ENCODE peak calls at places on chromosome 15, in four cellular contexts. One of them, this sample, is unnamed.

GRCh38 chr15:39369768-39370167 is 211.1 kb upstream of the THBS1 start:
- DNase-seq in IMR-90: no peak
- DNase-seq in mammary epithelial cell: no peak
- DNase-seq in BJ: no peak
- DNase-seq in this sample: no peak

GRCh38 chr15:38883987-38884386 is 319.4 kb upstream of the RASGRP1 start:
- DNase-seq in IMR-90: peak; percentile 27
- DNase-seq in BJ: peak; percentile 62
- DNase-seq in mammary epithelial cell: no peak
- DNase-seq in this sample: no peak

GRCh38 chr15:39704684-39705083 is 78.0 kb downstream of the FSIP1 start:
- DNase-seq in BJ: no peak
- DNase-seq in IMR-90: peak; percentile 31
- DNase-seq in mammary epithelial cell: no peak
- DNase-seq in this sample: peak; percentile 28

GRCh38 chr15:68375716-68376220 is 56.2 kb downstream of the ITGA11 start:
- DNase-seq in BJ: no peak
- DNase-seq in IMR-90: no peak
- DNase-seq in mammary epithelial cell: no peak
- DNase-seq in this sample: no peak

GRCh38 chr15:99726333-99726732 is 6.9 kb downstream of the LYSMD4 start:
- DNase-seq in mammary epithelial cell: no peak
- DNase-seq in BJ: no peak
- DNase-seq in IMR-90: no peak
- DNase-seq in this sample: no peak

GRCh38 chr15:79433610-79434009 is 1.5 kb downstream of the MINAR1 start:
- DNase-seq in mammary epithelial cell: no peak
- DNase-seq in BJ: no peak
- DNase-seq in IMR-90: no peak
- DNase-seq in this sample: no peak

GRCh38 chr15:68379058-68379758 is 52.8 kb downstream of the ITGA11 start:
- DNase-seq in mammary epithelial cell: no peak
- DNase-seq in IMR-90: no peak
- DNase-seq in BJ: no peak
- DNase-seq in this sample: no peak

GRCh38 chr15:72236381-72237285 is 5.6 kb upstream of the PKM start:
- DNase-seq in BJ: no peak
- DNase-seq in IMR-90: peak; percentile 19
- DNase-seq in mammary epithelial cell: no peak
- DNase-seq in this sample: no peak

GRCh38 chr15:66798426-66799061 is 96.5 kb downstream of the SMAD6 start:
- DNase-seq in mammary epithelial cell: no peak
- DNase-seq in IMR-90: peak; percentile 87
- DNase-seq in BJ: peak; percentile 41
- DNase-seq in this sample: no peak

GRCh38 chr15:27906802-27907201 is 192.3 kb downstream of the OCA2 start:
- DNase-seq in IMR-90: no peak
- DNase-seq in BJ: no peak
- DNase-seq in mammary epithelial cell: no peak
- DNase-seq in this sample: no peak

GRCh38 chr15:99727330-99727729 is 5.9 kb downstream of the LYSMD4 start:
- DNase-seq in mammary epithelial cell: no peak
- DNase-seq in IMR-90: no peak
- DNase-seq in BJ: no peak
- DNase-seq in this sample: no peak

GRCh38 chr15:82548700-82549099 is 8.4 kb upstream of the RPS17 start:
- DNase-seq in IMR-90: peak; percentile 12
- DNase-seq in mammary epithelial cell: no peak
- DNase-seq in BJ: no peak
- DNase-seq in this sample: no peak

GRCh38 chr15:92468987-92469386 is 75.3 kb downstream of the ST8SIA2 start:
- DNase-seq in IMR-90: no peak
- DNase-seq in BJ: no peak
- DNase-seq in mammary epithelial cell: no peak
- DNase-seq in this sample: no peak

GRCh38 chr15:75606026-75606425 is 19.5 kb downstream of the SNUPN start:
- DNase-seq in mammary epithelial cell: no peak
- DNase-seq in IMR-90: no peak
- DNase-seq in BJ: no peak
- DNase-seq in this sample: no peak

GRCh38 chr15:74417230-74417629 is 16.5 kb downstream of the SEMA7A start:
- DNase-seq in mammary epithelial cell: peak; percentile 57
- DNase-seq in IMR-90: peak; percentile 83
- DNase-seq in BJ: no peak
- DNase-seq in this sample: no peak

GRCh38 chr15:50123861-50124556 is 5.0 kb upstream of the ATP8B4 start:
- DNase-seq in mammary epithelial cell: no peak
- DNase-seq in BJ: no peak
- DNase-seq in IMR-90: no peak
- DNase-seq in this sample: no peak

GRCh38 chr15:66214236-66214635 is 39.3 kb downstream of the MEGF11 start:
- DNase-seq in mammary epithelial cell: no peak
- DNase-seq in IMR-90: no peak
- DNase-seq in BJ: no peak
- DNase-seq in this sample: no peak

GRCh38 chr15:66138096-66138783 is 115.3 kb downstream of the MEGF11 start:
- DNase-seq in IMR-90: no peak
- DNase-seq in BJ: no peak
- DNase-seq in mammary epithelial cell: no peak
- DNase-seq in this sample: no peak

GRCh38 chr15:80710635-80711553 is 15.8 kb downstream of the ABHD17C start:
- DNase-seq in IMR-90: peak; percentile 63
- DNase-seq in BJ: no peak
- DNase-seq in mammary epithelial cell: peak; percentile 69
- DNase-seq in this sample: no peak

GRCh38 chr15:83200162-83200561 is 7.5 kb downstream of the HDGFL3 start:
- DNase-seq in BJ: peak; percentile 12
- DNase-seq in IMR-90: peak; percentile 78
- DNase-seq in mammary epithelial cell: peak; percentile 83
- DNase-seq in this sample: no peak

GRCh38 chr15:41020829-41021228 is 67.6 kb downstream of the CHAC1 start:
- DNase-seq in IMR-90: no peak
- DNase-seq in BJ: no peak
- DNase-seq in mammary epithelial cell: no peak
- DNase-seq in this sample: no peak

GRCh38 chr15:74958320-74958907 is 1.8 kb upstream of the RPP25 start:
- DNase-seq in IMR-90: no peak
- DNase-seq in mammary epithelial cell: no peak
- DNase-seq in BJ: no peak
- DNase-seq in this sample: no peak

GRCh38 chr15:65862682-65863081 is 6.6 kb upstream of the RAB11A start:
- DNase-seq in BJ: no peak
- DNase-seq in mammary epithelial cell: peak; percentile 28
- DNase-seq in IMR-90: peak; percentile 56
- DNase-seq in this sample: no peak

GRCh38 chr15:49627407-49627877 is 6.6 kb downstream of the DTWD1 start:
- DNase-seq in IMR-90: peak; percentile 96
- DNase-seq in mammary epithelial cell: peak; percentile 82
- DNase-seq in BJ: peak; percentile 63
- DNase-seq in this sample: peak; percentile 45

GRCh38 chr15:50884583-50884982 is 23.9 kb upstream of the AP4E1 start:
- DNase-seq in IMR-90: peak; percentile 61
- DNase-seq in BJ: peak; percentile 54
- DNase-seq in mammary epithelial cell: peak; percentile 83
- DNase-seq in this sample: no peak

GRCh38 chr15:69093614-69094013 is 66.8 kb upstream of the GLCE start:
- DNase-seq in IMR-90: no peak
- DNase-seq in BJ: no peak
- DNase-seq in mammary epithelial cell: no peak
- DNase-seq in this sample: no peak

GRCh38 chr15:66101715-66102395 is 151.7 kb downstream of the MEGF11 start:
- DNase-seq in BJ: no peak
- DNase-seq in IMR-90: no peak
- DNase-seq in mammary epithelial cell: no peak
- DNase-seq in this sample: no peak

GRCh38 chr15:75649848-75650247 is 2.1 kb downstream of the SNX33 start:
- DNase-seq in mammary epithelial cell: no peak
- DNase-seq in IMR-90: no peak
- DNase-seq in BJ: no peak
- DNase-seq in this sample: no peak

GRCh38 chr15:42891569-42891968 is 29.0 kb downstream of the TTBK2 start:
- DNase-seq in BJ: no peak
- DNase-seq in mammary epithelial cell: no peak
- DNase-seq in IMR-90: peak; percentile 25
- DNase-seq in this sample: no peak

GRCh38 chr15:36877796-36878744 is 222.3 kb downstream of the MEIS2 start:
- DNase-seq in BJ: no peak
- DNase-seq in IMR-90: no peak
- DNase-seq in mammary epithelial cell: no peak
- DNase-seq in this sample: no peak

GRCh38 chr15:34780725-34781124 is 14.6 kb downstream of the ACTC1 start:
- DNase-seq in IMR-90: no peak
- DNase-seq in BJ: no peak
- DNase-seq in mammary epithelial cell: no peak
- DNase-seq in this sample: no peak

GRCh38 chr15:78437107-78437761 is 782 bp upstream of the IREB2 start:
- DNase-seq in mammary epithelial cell: no peak
- DNase-seq in IMR-90: peak; percentile 20
- DNase-seq in BJ: no peak
- DNase-seq in this sample: no peak

GRCh38 chr15:36831915-36832310 is 252.5 kb downstream of the CDIN1 start:
- DNase-seq in BJ: no peak
- DNase-seq in mammary epithelial cell: peak; percentile 44
- DNase-seq in IMR-90: no peak
- DNase-seq in this sample: no peak

GRCh38 chr15:90637693-90638092 is 79.5 kb upstream of the BLM start:
- DNase-seq in BJ: no peak
- DNase-seq in IMR-90: no peak
- DNase-seq in mammary epithelial cell: no peak
- DNase-seq in this sample: no peak

GRCh38 chr15:37653018-37653417 is 281.4 kb upstream of the TMCO5A start:
- DNase-seq in IMR-90: no peak
- DNase-seq in mammary epithelial cell: no peak
- DNase-seq in BJ: no peak
- DNase-seq in this sample: no peak

GRCh38 chr15:24977686-24978085 is 22.9 kb downstream of the SNRPN start:
- DNase-seq in BJ: no peak
- DNase-seq in IMR-90: no peak
- DNase-seq in mammary epithelial cell: no peak
- DNase-seq in this sample: no peak

GRCh38 chr15:24971052-24971451 is 16.3 kb downstream of the SNRPN start:
- DNase-seq in mammary epithelial cell: no peak
- DNase-seq in BJ: no peak
- DNase-seq in IMR-90: no peak
- DNase-seq in this sample: no peak

GRCh38 chr15:24971772-24972171 is 17.0 kb downstream of the SNRPN start:
- DNase-seq in mammary epithelial cell: no peak
- DNase-seq in IMR-90: no peak
- DNase-seq in BJ: no peak
- DNase-seq in this sample: no peak

GRCh38 chr15:24976932-24977331 is 22.1 kb downstream of the SNRPN start:
- DNase-seq in mammary epithelial cell: no peak
- DNase-seq in BJ: no peak
- DNase-seq in IMR-90: peak; percentile 35
- DNase-seq in this sample: no peak
- TF ChIP-seq CTCF in mammary epithelial cell: no peak
- TF ChIP-seq CTCF in BJ: no peak
- TF ChIP-seq CTCF in IMR-90: no peak
- TF ChIP-seq CTCF in this sample: no peak

GRCh38 chr15:95410757-95411156 is 919.7 kb upstream of the NR2F2 start:
- DNase-seq in IMR-90: no peak
- DNase-seq in BJ: no peak
- DNase-seq in mammary epithelial cell: no peak
- DNase-seq in this sample: no peak
- TF ChIP-seq CTCF in IMR-90: no peak
- TF ChIP-seq CTCF in BJ: no peak
- TF ChIP-seq CTCF in mammary epithelial cell: no peak
- TF ChIP-seq CTCF in this sample: no peak

GRCh38 chr15:98568382-98569017 is 79.8 kb upstream of the IGF1R start:
- DNase-seq in IMR-90: no peak
- DNase-seq in mammary epithelial cell: no peak
- DNase-seq in BJ: no peak
- DNase-seq in this sample: no peak
- TF ChIP-seq CTCF in IMR-90: peak; percentile 39
- TF ChIP-seq CTCF in mammary epithelial cell: peak; percentile 40
- TF ChIP-seq CTCF in BJ: peak; percentile 45
- TF ChIP-seq CTCF in this sample: peak; percentile 43

DNA sequence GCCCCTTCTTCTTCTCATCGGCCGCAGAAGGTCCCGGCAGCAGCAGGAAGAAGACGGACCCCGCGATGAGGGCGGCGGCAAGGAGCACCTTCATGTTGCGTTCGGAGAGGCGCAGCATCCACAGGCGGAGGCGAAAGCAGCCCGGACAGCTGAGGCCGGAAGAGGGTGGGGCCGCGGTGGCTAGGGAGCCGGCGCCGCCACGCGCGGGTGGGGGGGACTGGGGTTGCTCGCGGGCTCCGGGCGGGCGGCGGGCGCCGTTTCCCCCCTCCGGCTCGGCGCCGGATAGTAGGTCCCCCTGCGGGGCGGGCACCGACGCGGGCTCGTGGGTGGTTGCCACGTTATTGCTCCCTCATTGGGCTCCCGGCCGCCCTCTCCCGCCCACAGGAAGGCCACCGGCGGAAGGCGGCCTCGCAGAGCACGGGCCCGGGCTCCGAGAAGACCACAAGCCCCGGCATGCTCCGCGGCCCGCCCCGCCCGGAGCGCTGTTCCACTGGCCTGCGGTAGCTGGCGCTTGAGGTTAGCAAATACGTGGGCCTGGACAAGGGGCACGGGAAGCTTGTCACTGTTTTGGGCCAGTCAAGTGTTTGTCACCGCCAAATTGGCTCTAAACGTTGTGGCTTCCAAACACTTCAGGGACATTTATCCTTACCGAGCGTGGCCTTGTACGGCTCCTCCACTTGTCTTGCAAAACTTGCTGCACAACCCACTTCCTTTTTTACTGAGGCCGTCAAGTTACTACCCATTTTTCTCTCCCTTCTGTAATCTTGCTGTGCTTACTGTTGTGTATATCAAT is at the start of gene PPIB:
- DNase-seq in IMR-90: peak; percentile 97
- DNase-seq in mammary epithelial cell: peak; percentile 98
- DNase-seq in BJ: peak; percentile 87
- DNase-seq in this sample: peak; percentile 96
- TF ChIP-seq CTCF in IMR-90: peak; percentile 51
- TF ChIP-seq CTCF in mammary epithelial cell: peak; percentile 24
- TF ChIP-seq CTCF in BJ: peak; percentile 57
- TF ChIP-seq CTCF in this sample: peak; percentile 53

DNA sequence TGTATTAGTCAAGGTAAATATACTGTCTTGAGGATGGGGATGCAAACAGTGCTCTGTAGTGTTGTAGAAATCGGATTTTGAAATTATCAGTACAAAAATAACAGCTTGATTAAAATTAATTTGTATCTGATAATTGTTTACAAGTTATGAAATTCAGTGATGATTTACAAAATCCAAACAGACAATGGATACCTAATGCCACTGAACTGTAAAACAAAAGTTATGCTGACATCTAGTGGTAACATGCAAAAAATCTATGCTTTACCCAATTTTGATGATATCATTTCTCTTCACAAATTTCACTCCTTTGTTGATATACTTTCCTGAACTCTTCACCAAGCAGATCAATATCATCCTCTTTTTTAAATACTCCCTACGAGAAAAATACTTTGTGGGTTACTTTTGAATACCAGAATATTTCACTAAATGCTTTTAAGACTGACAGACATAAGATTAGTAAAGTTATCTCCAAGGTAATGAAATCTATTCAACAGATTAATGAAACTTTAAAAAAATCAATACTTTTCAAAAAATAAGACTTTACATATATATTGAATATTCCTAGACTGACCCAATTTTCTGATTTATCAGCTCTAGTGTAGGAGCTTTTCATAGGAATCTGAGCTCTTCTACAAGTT is 36.0 kb downstream of the MNS1 start:
- DNase-seq in IMR-90: peak; percentile 39
- DNase-seq in BJ: no peak
- DNase-seq in mammary epithelial cell: peak; percentile 20
- DNase-seq in this sample: no peak
- TF ChIP-seq CTCF in IMR-90: peak; percentile 64
- TF ChIP-seq CTCF in BJ: peak; percentile 44
- TF ChIP-seq CTCF in mammary epithelial cell: peak; percentile 52
- TF ChIP-seq CTCF in this sample: peak; percentile 44